ENCODE peak calls at places on chromosomes 1 and 21, in four cellular contexts. L is fibroblast of pulmonary artery, V is psoas muscle, C is uterus. S is an unnamed sample.

GRCh38 chr1:202998836-202999750 is 8.1 kb upstream of the TMEM183A start:
- DNase-seq in C (peak; percentile 46), V (no peak), L (peak; percentile 74), S (peak; percentile 56)

GRCh38 chr1:207404849-207405525 is 49.1 kb upstream of the CR2 start:
- DNase-seq in C (no peak), V (no peak), L (peak; percentile 86), S (peak; percentile 71)

GRCh38 chr1:241695454-241696171 is 43.5 kb downstream of the WDR64 start:
- DNase-seq in L (no peak), C (no peak), V (no peak), S (no peak)

GRCh38 chr1:30816211-30817082 is 58.9 kb upstream of the LAPTM5 start:
- DNase-seq in L (peak; percentile 62), V (no peak), C (peak; percentile 32), S (peak; percentile 89)

GRCh38 chr1:167447521-167448136 is 70.7 kb downstream of the CD247 start:
- DNase-seq in L (no peak), V (no peak), C (no peak), S (peak; percentile 80)

GRCh38 chr1:236702995-236703394 is 16.7 kb downstream of the ACTN2 start:
- DNase-seq in V (no peak), C (no peak), L (no peak), S (no peak)

GRCh38 chr1:168561989-168562388 is 14.4 kb upstream of the XCL1 start:
- DNase-seq in L (no peak), C (no peak), V (no peak), S (no peak)

GRCh38 chr1:183783342-183783741 is 21.6 kb upstream of the RGL1 start:
- DNase-seq in C (no peak), L (peak; percentile 60), V (no peak), S (peak; percentile 62)

GRCh38 chr1:183417691-183418491 is at the start of gene NMNAT2:
- DNase-seq in C (no peak), V (peak; percentile 50), L (peak; percentile 29), S (peak; percentile 12)

GRCh38 chr1:180215856-180216625 is 14.0 kb upstream of the LHX4 start:
- DNase-seq in C (no peak), V (no peak), L (no peak), S (no peak)

GRCh38 chr1:201226859-201227488 is 36.4 kb downstream of the IGFN1 start:
- DNase-seq in V (no peak), C (no peak), L (no peak), S (no peak)

GRCh38 chr21:46328151-46328550 is 4.2 kb downstream of the PCNT start:
- DNase-seq in C (no peak), L (no peak), V (no peak), S (no peak)

GRCh38 chr21:46327711-46328110 is 3.8 kb downstream of the PCNT start:
- DNase-seq in V (no peak), L (no peak), C (no peak), S (no peak)

GRCh38 chr21:46324390-46325072 is 575 bp downstream of the PCNT start:
- DNase-seq in C (peak; percentile 83), L (peak; percentile 81), V (peak; percentile 94), S (peak; percentile 30)

GRCh38 chr21:46325073-46325912 is 1.3 kb downstream of the PCNT start:
- DNase-seq in L (peak; percentile 56), V (peak; percentile 68), C (peak; percentile 28), S (peak; percentile 50)

GRCh38 chr21:46326110-46326703 is 2.3 kb downstream of the PCNT start:
- DNase-seq in V (no peak), C (no peak), L (no peak), S (no peak)
- TF ChIP-seq CTCF in V (no peak), C (no peak), L (no peak), S (peak; percentile 10)

DNA sequence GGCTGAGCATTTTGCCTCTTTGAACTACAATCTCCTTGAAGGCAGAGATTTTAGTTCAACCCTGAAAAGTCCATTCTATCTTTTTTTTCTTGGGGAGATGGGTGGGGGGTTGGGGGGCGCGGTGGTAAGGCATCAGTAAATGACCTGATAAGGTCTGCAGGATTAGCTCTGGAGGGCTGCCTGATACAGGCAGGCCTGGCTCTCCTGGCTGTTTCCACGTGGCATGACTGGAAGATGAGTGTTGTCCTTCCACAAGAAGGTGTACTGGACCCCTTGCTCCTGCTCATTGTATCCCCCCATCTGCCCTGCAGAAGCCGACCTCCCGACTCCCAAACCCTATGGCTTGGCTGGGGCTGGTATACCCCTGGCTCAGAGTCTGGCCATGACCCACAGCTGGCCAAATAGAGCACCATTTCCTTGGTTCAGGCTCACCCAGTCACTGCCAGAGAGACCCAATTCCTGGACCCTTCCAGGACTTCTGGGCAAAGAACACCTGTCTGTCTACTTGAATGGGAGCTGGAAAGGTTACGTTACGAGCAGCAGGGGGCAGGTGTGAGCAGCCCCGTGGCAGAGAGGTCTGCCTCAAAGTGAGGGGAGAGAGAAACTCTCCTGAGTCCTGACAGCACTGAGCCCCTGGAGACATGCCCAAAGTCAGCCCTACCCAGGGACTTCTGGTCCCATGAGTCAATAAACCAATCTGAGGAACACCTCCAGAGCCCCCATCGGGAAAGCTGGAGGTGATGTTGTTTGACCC is 17.0 kb downstream of the DHRS3 start:
- DNase-seq in L (peak; percentile 49), V (peak; percentile 72), C (no peak), S (peak; percentile 45)
- TF ChIP-seq CTCF in L (peak; percentile 55), V (peak; percentile 44), C (peak; percentile 13), S (peak; percentile 75)

GRCh38 chr1:160954158-160955104 is at the start of gene ITLN2:
- DNase-seq in C (no peak), L (peak; percentile 59), V (no peak), S (peak; percentile 47)
- TF ChIP-seq CTCF in C (peak; percentile 11), L (peak; percentile 74), V (no peak), S (peak; percentile 82)

DNA sequence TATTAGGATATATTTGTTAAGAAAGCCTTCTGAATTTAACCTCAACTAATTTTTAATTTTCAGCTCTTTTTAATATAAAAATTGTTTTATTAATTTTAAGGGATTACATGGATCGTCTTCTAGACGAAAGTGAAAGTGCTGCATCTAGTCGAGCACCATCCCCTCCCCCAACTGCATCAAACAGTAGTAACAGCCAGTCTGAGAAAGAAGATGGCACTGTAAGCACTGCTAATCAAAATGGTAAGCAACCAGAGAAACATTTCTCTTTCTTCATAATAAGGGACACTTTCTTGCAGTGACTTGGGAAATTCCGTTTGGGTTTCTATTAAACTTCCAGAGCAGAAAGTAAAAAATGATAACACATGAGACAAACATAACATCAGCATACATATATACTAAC is 56.9 kb downstream of the MIER1 start:
- DNase-seq in V (no peak), C (peak; percentile 33), L (peak; percentile 18), S (no peak)
- TF ChIP-seq CTCF in V (no peak), C (no peak), L (no peak), S (no peak)

DNA sequence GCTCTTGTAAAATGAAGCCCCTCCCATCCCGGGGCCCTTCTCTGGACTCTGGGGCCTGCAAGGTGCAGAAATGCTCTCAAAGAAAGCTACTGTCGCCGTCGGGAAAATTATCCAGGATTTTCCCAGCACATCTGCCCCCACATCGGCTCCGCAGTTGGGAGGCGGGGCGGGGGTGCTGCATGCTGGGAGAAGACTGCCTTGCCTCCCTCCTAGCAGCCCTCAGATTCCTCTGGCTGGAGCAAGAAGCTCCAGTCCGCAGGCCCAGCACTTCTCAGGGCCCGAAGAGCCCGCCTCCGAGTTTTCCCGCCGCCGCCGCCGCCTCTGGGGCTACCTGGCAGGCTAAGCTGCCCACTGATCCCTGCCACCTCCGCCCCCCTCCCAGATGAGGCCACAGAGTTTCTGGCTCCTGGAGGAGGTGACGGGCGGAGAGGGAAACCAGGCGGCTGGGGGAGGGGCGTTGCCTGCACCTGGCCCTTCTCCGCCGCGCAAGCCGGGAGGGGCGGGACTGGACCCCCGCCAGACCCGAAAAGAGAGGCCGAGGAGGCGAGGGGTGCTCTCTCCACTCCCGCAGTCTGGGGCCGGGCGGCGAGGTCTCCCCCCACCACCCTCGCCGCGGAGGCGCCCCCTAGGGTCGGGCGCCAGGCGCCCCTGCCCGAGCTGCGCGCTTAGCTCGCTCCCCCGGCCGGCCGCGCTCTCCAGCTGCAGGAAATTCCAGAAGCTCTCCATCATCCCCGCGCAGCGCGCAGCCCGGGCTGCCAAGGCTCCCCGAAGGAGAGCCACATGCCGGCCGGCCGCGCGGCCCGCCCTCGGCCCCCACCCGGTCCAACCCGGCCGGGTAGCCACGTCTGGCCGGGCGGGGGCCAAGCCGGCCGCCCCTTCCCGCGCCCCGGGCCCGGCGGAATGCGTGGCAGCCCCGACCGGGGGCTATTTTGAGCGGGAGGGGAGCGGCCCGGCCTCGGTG is 28.8 kb downstream of the AHDC1 start:
- DNase-seq in L (peak; percentile 82), V (peak; percentile 92), C (peak; percentile 87), S (peak; percentile 51)
- TF ChIP-seq CTCF in L (no peak), V (no peak), C (peak; percentile 5), S (peak; percentile 28)

DNA sequence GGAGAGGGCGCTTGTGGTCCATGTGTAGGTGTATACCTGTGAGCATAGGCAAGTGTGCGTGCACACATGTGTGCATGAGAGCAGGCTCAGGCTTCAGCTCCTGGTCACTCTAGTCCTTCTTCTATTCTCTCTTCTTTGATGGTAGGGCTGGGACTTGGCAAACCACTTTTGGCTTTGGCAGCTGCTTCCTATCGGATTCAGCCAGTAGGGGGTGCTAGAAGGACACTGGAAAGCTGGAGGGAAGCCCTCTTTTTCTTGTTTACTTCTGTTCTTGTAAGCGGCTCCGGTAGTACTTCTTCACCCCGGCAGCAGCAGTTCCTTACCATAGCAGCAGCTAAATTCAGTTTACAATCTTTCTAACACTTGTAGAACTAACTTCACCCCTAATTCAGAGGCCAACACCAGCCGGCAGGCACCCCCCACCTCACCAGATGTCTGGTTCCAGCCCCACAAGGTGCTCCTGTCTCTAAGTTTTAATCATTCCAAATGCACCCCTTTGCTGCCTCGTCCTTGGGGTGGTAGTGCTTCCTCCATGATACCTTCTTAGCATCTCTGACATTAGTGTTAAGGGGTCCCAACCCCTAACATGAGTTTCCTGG is 25.1 kb downstream of the NENF start:
- DNase-seq in V (no peak), C (no peak), L (peak; percentile 63), S (peak; percentile 37)
- TF ChIP-seq CTCF in V (peak; percentile 34), C (no peak), L (peak; percentile 49), S (peak; percentile 70)

GRCh38 chr1:108561145-108561458 is 1.2 kb downstream of the EEIG2 start:
- DNase-seq in C (no peak), L (no peak), V (no peak), S (peak; percentile 52)

GRCh38 chr1:108559215-108560142 is at the start of gene EEIG2:
- DNase-seq in L (peak; percentile 89), C (peak; percentile 78), V (peak; percentile 89), S (peak; percentile 63)

GRCh38 chr1:108560143-108560429 is 186 bp downstream of the EEIG2 start:
- DNase-seq in C (no peak), L (no peak), V (no peak), S (no peak)

GRCh38 chr1:108561731-108562326 is 1.9 kb downstream of the EEIG2 start:
- DNase-seq in V (peak; percentile 56), L (peak; percentile 35), C (peak; percentile 19), S (peak; percentile 52)

GRCh38 chr1:108560430-108561144 is 687 bp downstream of the EEIG2 start:
- DNase-seq in V (peak; percentile 56), C (peak; percentile 35), L (peak; percentile 59), S (peak; percentile 11)
- TF ChIP-seq CTCF in V (no peak), C (no peak), L (peak; percentile 16), S (no peak)

S was measured in bronchial epithelial cell.